ENCODE peak calls at places on chromosomes 6 and 20, in seven cellular contexts. J, M, B, H, C, Y and D are unnamed samples.

GRCh38 chr6:53447869-53448268 is 97.0 kb downstream of the GCLC start:
- DNase-seq in H (no peak), Y (no peak), B (no peak), M (no peak), C (no peak), J (no peak), D (no peak)

GRCh38 chr6:158666637-158667359 is 16.9 kb downstream of the SYTL3 start:
- DNase-seq in C (no peak), B (no peak), J (no peak), H (no peak), M (no peak), Y (peak), D (no peak)

GRCh38 chr6:9766240-9766915 is 648.5 kb downstream of the TFAP2A start:
- DNase-seq in Y (no peak), M (no peak), J (no peak), B (no peak), C (peak), H (no peak), D (no peak)

GRCh38 chr6:30744054-30744805 is at the start of gene IER3:
- DNase-seq in C (peak), J (peak), H (no peak), M (peak), B (peak), Y (peak), D (peak)

GRCh38 chr20:49572857-49573256 is 4.9 kb upstream of the PTGIS start:
- DNase-seq in J (no peak), Y (peak), H (no peak), M (peak), B (no peak), C (no peak), D (no peak)

GRCh38 chr6:26607434-26608230 is 10.9 kb downstream of the ABT1 start:
- DNase-seq in C (no peak), Y (no peak), M (no peak), H (peak), J (peak), B (no peak), D (no peak)

GRCh38 chr20:13013411-13013810 is 4.6 kb downstream of the SPTLC3 start:
- DNase-seq in M (no peak), Y (no peak), J (no peak), H (no peak), C (no peak), B (no peak), D (no peak)

GRCh38 chr20:35093245-35093884 is 758 bp upstream of the TRPC4AP start:
- DNase-seq in Y (no peak), J (no peak), M (no peak), B (no peak), H (no peak), C (no peak), D (no peak)

GRCh38 chr6:3549314-3549940 is 92.6 kb upstream of the SLC22A23 start:
- DNase-seq in M (no peak), B (no peak), C (no peak), H (no peak), Y (no peak), J (no peak), D (no peak)

GRCh38 chr6:14664112-14664592 is 546.6 kb downstream of the CD83 start:
- DNase-seq in H (no peak), B (no peak), C (no peak), Y (no peak), M (no peak), J (no peak), D (peak)

GRCh38 chr20:24949756-24950127 is 673 bp downstream of the CST7 start:
- DNase-seq in C (no peak), H (no peak), Y (peak), M (no peak), J (no peak), B (peak), D (no peak)

GRCh38 chr20:24935140-24935539 is 13.9 kb upstream of the CST7 start:
- DNase-seq in C (no peak), H (no peak), M (no peak), Y (peak), J (no peak), B (no peak), D (no peak)

GRCh38 chr20:47125553-47126373 is 230.7 kb downstream of the ZMYND8 start:
- DNase-seq in J (no peak), B (no peak), C (peak), H (no peak), Y (no peak), M (no peak), D (no peak)

GRCh38 chr6:157769776-157770430 is 53.1 kb upstream of the SNX9 start:
- DNase-seq in J (no peak), C (no peak), Y (no peak), M (no peak), H (no peak), B (no peak), D (no peak)

GRCh38 chr20:63080411-63080810 is 73.6 kb upstream of the BHLHE23 start:
- DNase-seq in M (no peak), J (no peak), B (no peak), C (no peak), Y (peak), H (no peak), D (no peak)

GRCh38 chr6:34284563-34285545 is 36.0 kb upstream of the SMIM29 start:
- DNase-seq in M (peak), H (no peak), J (no peak), C (no peak), B (no peak), Y (peak), D (no peak)

GRCh38 chr20:51182571-51182970 is 159.7 kb upstream of the KCNG1 start:
- DNase-seq in B (no peak), C (no peak), M (no peak), J (no peak), Y (no peak), H (no peak), D (no peak)

GRCh38 chr6:101762851-101763250 is 369.3 kb downstream of the GRIK2 start:
- DNase-seq in H (no peak), C (no peak), J (no peak), Y (no peak), M (no peak), B (no peak), D (no peak)

GRCh38 chr6:13715444-13715883 is 3.8 kb upstream of the RANBP9 start:
- DNase-seq in H (no peak), B (no peak), J (peak), Y (no peak), M (no peak), C (no peak), D (no peak)

GRCh38 chr6:71394001-71394432 is 105.4 kb downstream of the OGFRL1 start:
- DNase-seq in B (no peak), M (no peak), H (no peak), Y (no peak), C (no peak), J (no peak), D (no peak)

GRCh38 chr20:36572701-36573102 is 695 bp upstream of the TGIF2 start:
- DNase-seq in B (peak), H (no peak), C (no peak), Y (no peak), M (no peak), J (peak), D (peak)

GRCh38 chr6:72651191-72651590 is 29.3 kb downstream of the KCNQ5 start:
- DNase-seq in B (no peak), M (no peak), C (no peak), J (no peak), Y (no peak), H (no peak), D (no peak)

GRCh38 chr6:56757585-56757984 is 114.9 kb upstream of the DST start:
- DNase-seq in Y (peak), J (peak), M (no peak), H (peak), B (no peak), C (no peak), D (no peak)

GRCh38 chr6:148760143-148760505 is 13.3 kb downstream of the UST start:
- DNase-seq in H (peak), C (no peak), B (no peak), M (no peak), J (no peak), Y (no peak), D (no peak)

GRCh38 chr20:24522452-24523330 is 53.3 kb downstream of the SYNDIG1 start:
- DNase-seq in Y (no peak), C (no peak), B (no peak), M (no peak), H (no peak), J (no peak), D (no peak)

GRCh38 chr6:8548979-8549378 is 113.6 kb upstream of the SLC35B3 start:
- DNase-seq in M (no peak), B (no peak), Y (no peak), H (no peak), J (no peak), C (no peak), D (no peak)

GRCh38 chr6:1311400-1312192 is at the start of gene FOXQ1:
- DNase-seq in H (no peak), B (no peak), Y (no peak), J (peak), C (no peak), M (no peak), D (no peak)

DNA sequence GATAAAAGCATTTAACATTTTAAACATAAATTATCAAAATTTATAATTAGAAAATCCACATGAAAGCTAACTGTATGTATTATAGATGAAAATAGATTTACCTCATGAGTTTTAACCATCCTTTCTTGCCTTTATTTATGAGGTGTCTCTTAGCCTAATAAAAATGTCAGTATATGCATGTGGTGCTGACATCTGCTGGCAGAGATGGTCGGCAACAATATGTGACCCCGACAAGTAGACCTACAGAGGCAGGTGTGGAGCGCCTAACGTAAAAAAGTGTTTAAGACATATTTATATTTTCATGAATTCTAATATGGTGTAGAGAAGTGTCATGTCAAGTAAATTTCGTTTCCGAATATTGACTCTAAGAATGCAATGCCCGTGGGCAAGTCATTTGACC is 149.0 kb upstream of the FUT9 start:
- DNase-seq in J (peak), H (no peak), C (no peak), Y (no peak), M (no peak), B (no peak), D (no peak)
- TF ChIP-seq CTCF in J (peak), H (peak), C (peak), Y (no peak), M (peak), B (no peak), D (no peak)

GRCh38 chr6:127190552-127190951 is 72.1 kb downstream of the RSPO3 start:
- DNase-seq in H (no peak), B (no peak), C (no peak), Y (no peak), J (no peak), M (no peak), D (no peak)
- TF ChIP-seq CTCF in H (peak), B (no peak), C (no peak), Y (no peak), J (peak), M (peak), D (no peak)

DNA sequence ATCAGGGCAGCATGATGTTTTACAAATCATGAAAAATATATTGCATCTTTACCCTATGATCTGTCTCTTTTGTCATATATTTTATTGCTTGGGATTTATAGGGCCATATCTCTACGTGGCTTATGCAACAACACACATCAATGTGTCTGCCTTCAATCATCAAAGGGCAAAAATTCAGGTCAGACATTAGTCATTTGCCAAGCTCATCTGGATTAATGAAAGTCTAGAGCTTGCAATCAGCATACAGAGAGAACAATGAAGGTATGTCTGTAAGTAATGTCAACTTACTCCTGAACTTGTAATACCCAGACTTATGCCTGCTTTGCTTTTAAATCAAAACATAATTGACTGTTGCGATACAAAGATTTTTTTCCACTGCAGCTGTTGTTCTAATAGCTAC is 282.7 kb downstream of the HAO1 start:
- DNase-seq in J (no peak), H (no peak), C (no peak), Y (no peak), B (no peak), M (no peak), D (no peak)
- TF ChIP-seq CTCF in J (no peak), H (no peak), C (no peak), Y (no peak), B (no peak), M (no peak), D (no peak)

GRCh38 chr6:5994234-5994998 is 12.3 kb downstream of the NRN1 start:
- DNase-seq in M (no peak), H (no peak), C (no peak), Y (no peak), J (no peak), B (no peak), D (no peak)
- TF ChIP-seq CTCF in M (no peak), H (peak), C (no peak), Y (no peak), J (no peak), B (no peak), D (no peak)

GRCh38 chr6:50087231-50087954 is 37.7 kb upstream of the DEFB112 start:
- DNase-seq in Y (no peak), M (no peak), J (peak), H (no peak), B (no peak), C (peak), D (no peak)
- TF ChIP-seq CTCF in Y (no peak), M (no peak), J (peak), H (no peak), B (no peak), C (no peak), D (no peak)

GRCh38 chr6:142258757-142259156 is 43.0 kb upstream of the ADGRG6 start:
- DNase-seq in C (no peak), M (no peak), J (no peak), Y (no peak), B (no peak), H (no peak), D (no peak)
- TF ChIP-seq CTCF in C (no peak), M (no peak), J (no peak), Y (no peak), B (no peak), H (no peak), D (no peak)

GRCh38 chr20:22339091-22339881 is 245.1 kb downstream of the FOXA2 start:
- DNase-seq in Y (no peak), C (no peak), B (no peak), J (peak), H (peak), M (no peak), D (no peak)
- TF ChIP-seq CTCF in Y (peak), C (peak), B (peak), J (peak), H (peak), M (peak), D (no peak)

GRCh38 chr6:121482751-121483150 is 47.3 kb downstream of the GJA1 start:
- DNase-seq in J (no peak), H (no peak), C (no peak), Y (no peak), B (no peak), M (no peak), D (no peak)

GRCh38 chr6:121482004-121482693 is 46.7 kb downstream of the GJA1 start:
- DNase-seq in H (no peak), B (no peak), M (no peak), C (peak), J (no peak), Y (no peak), D (no peak)

GRCh38 chr6:121480099-121480713 is 44.8 kb downstream of the GJA1 start:
- DNase-seq in Y (no peak), H (no peak), J (no peak), M (no peak), B (no peak), C (no peak), D (no peak)

GRCh38 chr6:121479486-121480098 is 44.1 kb downstream of the GJA1 start:
- DNase-seq in M (no peak), B (no peak), C (no peak), J (no peak), Y (no peak), H (no peak), D (no peak)

GRCh38 chr6:121485359-121485809 is 49.9 kb downstream of the GJA1 start:
- DNase-seq in Y (no peak), B (no peak), H (no peak), M (no peak), C (no peak), J (no peak), D (no peak)
- TF ChIP-seq CTCF in Y (no peak), B (no peak), H (no peak), M (no peak), C (no peak), J (no peak), D (no peak)